ENCODE peak calls at places on chromosomes 1 and 21, in eight cellular contexts. One of them, this sample, is unnamed.

GRCh38 chr1:155481761-155482160 is 80.8 kb downstream of the ASH1L start:
- DNase-seq in Daoy: no peak
- DNase-seq in GM23338: no peak
- DNase-seq in lung: no peak
- DNase-seq in fibroblast of the conjunctiva: no peak
- DNase-seq in tibial artery: no peak
- DNase-seq in BE2C: no peak
- DNase-seq in stimulated activated CD4-positive, alpha-beta T cell treated with anti-CD3 and anti-CD28 coated beads, Interleukin-1b, Interleukin-23, amount 100 ng/mL, for 24 hours: no peak
- DNase-seq in this sample: no peak

GRCh38 chr1:152924191-152924590 is 15.8 kb downstream of the IVL start:
- DNase-seq in Daoy: no peak
- DNase-seq in GM23338: peak; percentile 30
- DNase-seq in lung: no peak
- DNase-seq in fibroblast of the conjunctiva: no peak
- DNase-seq in tibial artery: no peak
- DNase-seq in BE2C: no peak
- DNase-seq in stimulated activated CD4-positive, alpha-beta T cell treated with anti-CD3 and anti-CD28 coated beads, Interleukin-1b, Interleukin-23, amount 100 ng/mL, for 24 hours: no peak
- DNase-seq in this sample: no peak

GRCh38 chr1:61226791-61227567 is 144.6 kb downstream of the NFIA start:
- DNase-seq in Daoy: no peak
- DNase-seq in GM23338: no peak
- DNase-seq in lung: no peak
- DNase-seq in fibroblast of the conjunctiva: peak; percentile 34
- DNase-seq in tibial artery: no peak
- DNase-seq in BE2C: peak; percentile 69
- DNase-seq in stimulated activated CD4-positive, alpha-beta T cell treated with anti-CD3 and anti-CD28 coated beads, Interleukin-1b, Interleukin-23, amount 100 ng/mL, for 24 hours: no peak
- DNase-seq in this sample: no peak

GRCh38 chr1:39836595-39837110 is 46.7 kb downstream of the TRIT1 start:
- DNase-seq in Daoy: no peak
- DNase-seq in GM23338: no peak
- DNase-seq in lung: no peak
- DNase-seq in fibroblast of the conjunctiva: no peak
- DNase-seq in tibial artery: no peak
- DNase-seq in BE2C: no peak
- DNase-seq in stimulated activated CD4-positive, alpha-beta T cell treated with anti-CD3 and anti-CD28 coated beads, Interleukin-1b, Interleukin-23, amount 100 ng/mL, for 24 hours: no peak
- DNase-seq in this sample: no peak

GRCh38 chr1:25569599-25570458 is 26.4 kb downstream of the LDLRAP1 start:
- DNase-seq in Daoy: peak; percentile 30
- DNase-seq in GM23338: no peak
- DNase-seq in lung: no peak
- DNase-seq in fibroblast of the conjunctiva: no peak
- DNase-seq in tibial artery: no peak
- DNase-seq in BE2C: no peak
- DNase-seq in stimulated activated CD4-positive, alpha-beta T cell treated with anti-CD3 and anti-CD28 coated beads, Interleukin-1b, Interleukin-23, amount 100 ng/mL, for 24 hours: no peak
- DNase-seq in this sample: no peak

GRCh38 chr1:18410407-18410806 is 70.3 kb upstream of the KLHDC7A start:
- DNase-seq in Daoy: no peak
- DNase-seq in GM23338: peak; percentile 78
- DNase-seq in lung: no peak
- DNase-seq in fibroblast of the conjunctiva: no peak
- DNase-seq in tibial artery: no peak
- DNase-seq in BE2C: no peak
- DNase-seq in stimulated activated CD4-positive, alpha-beta T cell treated with anti-CD3 and anti-CD28 coated beads, Interleukin-1b, Interleukin-23, amount 100 ng/mL, for 24 hours: no peak
- DNase-seq in this sample: no peak

GRCh38 chr1:110166861-110167260 is 16.6 kb downstream of the SLC6A17 start:
- DNase-seq in Daoy: no peak
- DNase-seq in GM23338: no peak
- DNase-seq in lung: no peak
- DNase-seq in fibroblast of the conjunctiva: no peak
- DNase-seq in tibial artery: no peak
- DNase-seq in BE2C: no peak
- DNase-seq in stimulated activated CD4-positive, alpha-beta T cell treated with anti-CD3 and anti-CD28 coated beads, Interleukin-1b, Interleukin-23, amount 100 ng/mL, for 24 hours: no peak
- DNase-seq in this sample: no peak

GRCh38 chr1:39317910-39318633 is 113.6 kb downstream of the MACF1 start:
- DNase-seq in Daoy: peak; percentile 28
- DNase-seq in GM23338: no peak
- DNase-seq in lung: no peak
- DNase-seq in fibroblast of the conjunctiva: no peak
- DNase-seq in tibial artery: no peak
- DNase-seq in BE2C: no peak
- DNase-seq in stimulated activated CD4-positive, alpha-beta T cell treated with anti-CD3 and anti-CD28 coated beads, Interleukin-1b, Interleukin-23, amount 100 ng/mL, for 24 hours: no peak
- DNase-seq in this sample: no peak

GRCh38 chr1:203650012-203650836 is 23.6 kb downstream of the ATP2B4 start:
- DNase-seq in Daoy: peak; percentile 85
- DNase-seq in GM23338: peak; percentile 87
- DNase-seq in lung: peak; percentile 34
- DNase-seq in fibroblast of the conjunctiva: no peak
- DNase-seq in tibial artery: peak; percentile 80
- DNase-seq in BE2C: peak; percentile 88
- DNase-seq in stimulated activated CD4-positive, alpha-beta T cell treated with anti-CD3 and anti-CD28 coated beads, Interleukin-1b, Interleukin-23, amount 100 ng/mL, for 24 hours: peak; percentile 42
- DNase-seq in this sample: no peak

GRCh38 chr21:31991356-31992331 is 118.8 kb downstream of the HUNK start:
- DNase-seq in Daoy: no peak
- DNase-seq in GM23338: peak; percentile 78
- DNase-seq in lung: no peak
- DNase-seq in fibroblast of the conjunctiva: no peak
- DNase-seq in tibial artery: no peak
- DNase-seq in BE2C: peak; percentile 40
- DNase-seq in stimulated activated CD4-positive, alpha-beta T cell treated with anti-CD3 and anti-CD28 coated beads, Interleukin-1b, Interleukin-23, amount 100 ng/mL, for 24 hours: no peak
- DNase-seq in this sample: no peak

GRCh38 chr1:14784790-14785773 is 186.6 kb downstream of the KAZN start:
- DNase-seq in Daoy: no peak
- DNase-seq in GM23338: no peak
- DNase-seq in lung: no peak
- DNase-seq in fibroblast of the conjunctiva: no peak
- DNase-seq in tibial artery: no peak
- DNase-seq in BE2C: no peak
- DNase-seq in stimulated activated CD4-positive, alpha-beta T cell treated with anti-CD3 and anti-CD28 coated beads, Interleukin-1b, Interleukin-23, amount 100 ng/mL, for 24 hours: no peak
- DNase-seq in this sample: no peak

GRCh38 chr1:227437495-227438008 is 119.3 kb upstream of the CDC42BPA start:
- DNase-seq in Daoy: peak; percentile 51
- DNase-seq in GM23338: peak; percentile 70
- DNase-seq in lung: no peak
- DNase-seq in fibroblast of the conjunctiva: peak; percentile 51
- DNase-seq in tibial artery: no peak
- DNase-seq in BE2C: no peak
- DNase-seq in stimulated activated CD4-positive, alpha-beta T cell treated with anti-CD3 and anti-CD28 coated beads, Interleukin-1b, Interleukin-23, amount 100 ng/mL, for 24 hours: no peak
- DNase-seq in this sample: no peak